ENCODE peak calls at places on chromosome 1, in eight cellular contexts. E, G, Q, Y, I, C, O and M are unnamed samples.
A peak's percentile ranks its signal among the peaks of the same experiment; 100 is the strongest.

GRCh38 chr1:209769956-209770355 is 14.1 kb downstream of the TRAF3IP3 start:
- DNase-seq in Y (no peak), G (no peak), Q (no peak), C (peak; percentile 19), O (no peak), I (peak; percentile 36), E (no peak), M (no peak)

GRCh38 chr1:230982698-230983097 is 3.8 kb downstream of the ARV1 start:
- DNase-seq in Y (no peak), C (peak; percentile 67), I (no peak), G (no peak), Q (peak; percentile 63), O (peak; percentile 72), E (no peak), M (no peak)

GRCh38 chr1:116314305-116314919 is 58.6 kb upstream of the ATP1A1 start:
- DNase-seq in E (peak; percentile 62), G (no peak), O (peak; percentile 21), C (no peak), Q (no peak), Y (no peak), I (no peak), M (no peak)

GRCh38 chr1:39500862-39501389 is 9.5 kb downstream of the BMP8A start:
- DNase-seq in O (no peak), Q (no peak), I (no peak), E (no peak), C (no peak), Y (no peak), G (no peak), M (no peak)

GRCh38 chr1:206693029-206693428 is 8.3 kb downstream of the MAPKAPK2 start:
- DNase-seq in O (peak; percentile 87), Q (peak; percentile 84), I (no peak), C (peak; percentile 91), G (peak; percentile 72), Y (peak; percentile 39), E (peak; percentile 70), M (no peak)

GRCh38 chr1:48208652-48209051 is 13.9 kb upstream of the SLC5A9 start:
- DNase-seq in C (no peak), E (no peak), I (no peak), Y (no peak), Q (no peak), O (no peak), G (no peak), M (no peak)

GRCh38 chr1:54649130-54649898 is 7.7 kb downstream of the MROH7 start:
- DNase-seq in C (no peak), I (no peak), Q (no peak), G (no peak), O (no peak), Y (no peak), E (no peak), M (no peak)

GRCh38 chr1:3501856-3502665 is 47.6 kb downstream of the ARHGEF16 start:
- DNase-seq in C (peak; percentile 42), O (peak; percentile 59), I (peak; percentile 27), Y (peak; percentile 50), G (no peak), E (peak; percentile 42), Q (peak; percentile 39), M (no peak)

GRCh38 chr1:55592122-55592521 is 377.0 kb upstream of the USP24 start:
- DNase-seq in G (no peak), I (no peak), Y (no peak), Q (no peak), E (no peak), O (no peak), C (no peak), M (no peak)

GRCh38 chr1:22026924-22027289 is 25.4 kb downstream of the CELA3A start:
- DNase-seq in I (no peak), C (no peak), Q (no peak), O (no peak), Y (no peak), G (no peak), E (no peak), M (no peak)

GRCh38 chr1:209405183-209405823 is 178.2 kb upstream of the CAMK1G start:
- DNase-seq in Y (no peak), C (peak; percentile 89), Q (peak; percentile 51), E (no peak), O (peak; percentile 59), I (peak; percentile 7), G (no peak), M (no peak)

GRCh38 chr1:118074101-118074500 is 110.9 kb downstream of the SPAG17 start:
- DNase-seq in G (no peak), Q (no peak), O (peak; percentile 8), E (no peak), C (peak; percentile 32), I (no peak), Y (no peak), M (peak; percentile 10)

GRCh38 chr1:219227731-219228419 is 54.2 kb downstream of the LYPLAL1 start:
- DNase-seq in O (no peak), I (no peak), G (no peak), E (no peak), C (no peak), Q (no peak), Y (no peak), M (no peak)

GRCh38 chr1:162548170-162548569 is 13.4 kb upstream of the UAP1 start:
- DNase-seq in Y (peak; percentile 66), C (peak; percentile 64), O (peak; percentile 88), Q (peak; percentile 41), G (no peak), I (no peak), E (no peak), M (peak; percentile 84)

DNA sequence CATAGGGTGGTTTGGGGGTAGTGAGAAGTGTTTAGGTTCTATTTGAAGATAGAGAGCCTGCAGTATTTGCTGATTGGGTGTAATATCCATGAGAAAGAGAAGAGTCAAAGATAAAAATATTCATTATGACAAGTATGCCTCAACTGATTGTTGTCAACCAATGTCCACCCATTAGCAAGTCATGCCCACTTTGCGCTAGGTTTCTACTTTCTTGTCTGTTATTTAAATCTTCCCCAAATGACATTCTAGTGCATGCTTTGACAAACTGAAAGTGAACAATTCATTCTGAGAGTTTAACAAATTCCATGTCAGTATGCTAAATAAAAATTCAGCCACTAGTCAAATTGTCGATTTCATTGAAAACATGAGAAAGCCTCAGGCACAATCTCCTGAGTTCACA is 3.7 kb upstream of the XCL1 start:
- DNase-seq in G (no peak), C (no peak), I (no peak), Q (no peak), O (no peak), Y (no peak), E (no peak), M (no peak)
- TF ChIP-seq CTCF in G (no peak), C (no peak), I (no peak), Q (no peak), O (no peak), Y (no peak), E (no peak), M (no peak)

GRCh38 chr1:150971583-150972416 is 2.8 kb downstream of the CERS2 start:
- DNase-seq in O (peak; percentile 66), C (no peak), E (peak; percentile 41), Y (no peak), I (peak; percentile 50), Q (no peak), G (no peak), M (no peak)
- TF ChIP-seq CTCF in O (peak; percentile 6), C (no peak), E (no peak), Y (no peak), I (peak; percentile 31), Q (peak; percentile 61), G (no peak), M (peak; percentile 7)

DNA sequence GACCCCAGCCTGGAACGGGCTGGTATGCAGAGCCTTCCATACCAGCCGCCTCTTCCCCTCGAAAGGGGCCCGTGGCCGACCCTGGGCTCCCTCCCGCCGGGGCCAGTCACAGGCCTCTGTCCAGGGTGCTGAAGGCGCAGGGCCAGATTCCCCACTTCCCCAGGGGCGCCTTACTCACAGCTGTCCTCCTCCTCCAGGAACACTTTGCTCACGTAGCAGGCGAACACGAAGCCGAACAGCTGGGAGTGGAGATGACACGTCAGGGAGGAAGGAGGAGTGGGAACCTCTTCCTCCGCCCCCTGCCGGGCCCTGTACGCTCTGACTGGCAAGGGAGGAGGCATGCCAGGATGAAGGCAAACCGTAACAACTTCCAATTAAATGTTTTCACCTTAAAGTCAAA is 57.3 kb downstream of the NKAIN1 start:
- DNase-seq in E (peak; percentile 70), Q (peak; percentile 93), G (peak; percentile 40), I (peak; percentile 54), Y (peak; percentile 64), O (peak; percentile 97), C (peak; percentile 90), M (peak; percentile 51)
- TF ChIP-seq CTCF in E (no peak), Q (peak; percentile 74), G (no peak), I (no peak), Y (peak; percentile 12), O (peak; percentile 50), C (peak; percentile 50), M (peak; percentile 60)

GRCh38 chr1:232600430-232601258 is 29.3 kb downstream of the SIPA1L2 start:
- DNase-seq in I (no peak), E (no peak), Q (no peak), Y (no peak), C (peak; percentile 71), G (no peak), O (no peak), M (no peak)
- TF ChIP-seq CTCF in I (no peak), E (no peak), Q (no peak), Y (no peak), C (no peak), G (no peak), O (no peak), M (no peak)

GRCh38 chr1:173295391-173295790 is 88.3 kb upstream of the TNFSF4 start:
- DNase-seq in Y (no peak), O (no peak), E (no peak), I (no peak), Q (peak; percentile 2), C (peak; percentile 41), G (no peak), M (no peak)
- TF ChIP-seq CTCF in Y (no peak), O (no peak), E (no peak), I (no peak), Q (no peak), C (no peak), G (no peak), M (no peak)

DNA sequence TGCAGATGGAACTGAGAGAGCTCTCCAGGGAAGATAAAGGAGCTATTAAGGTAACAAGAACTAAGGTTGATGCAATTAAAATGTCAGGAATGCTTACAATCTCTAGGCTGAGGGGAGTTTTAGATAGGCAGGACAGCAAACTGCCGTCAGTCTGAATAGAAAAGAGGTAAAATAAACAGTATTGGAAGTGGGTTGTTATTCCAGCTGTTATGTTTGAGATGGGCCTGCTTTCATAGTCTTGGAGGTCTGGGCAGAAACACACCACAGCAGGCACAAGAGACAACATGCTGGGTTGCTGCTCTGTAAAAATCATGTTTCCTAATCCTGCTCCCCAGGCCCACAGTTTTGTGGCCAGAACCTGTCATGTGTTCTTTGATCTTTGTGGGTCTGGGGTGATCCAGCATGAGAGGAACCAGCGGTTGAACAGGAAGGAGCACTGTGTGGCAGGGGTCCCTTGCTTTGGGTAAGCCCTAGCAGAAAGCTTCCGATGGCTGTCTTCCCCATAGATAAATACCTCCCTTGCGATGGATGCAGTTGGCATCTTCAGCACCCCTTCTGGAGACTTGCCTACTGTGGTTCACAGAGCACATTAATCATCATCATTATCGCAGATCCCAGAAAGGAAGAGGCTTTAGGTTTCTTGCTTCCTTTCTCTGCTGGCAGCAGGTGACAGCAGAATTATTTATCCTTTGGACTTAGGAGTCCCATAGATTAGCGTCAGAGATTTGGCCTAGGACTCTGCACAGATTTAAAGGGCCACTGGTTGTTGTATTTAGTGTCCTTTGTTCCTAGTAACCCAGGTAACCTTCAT is 97.1 kb downstream of the AK5 start:
- DNase-seq in Q (no peak), I (no peak), Y (no peak), G (no peak), C (peak; percentile 59), E (no peak), O (peak; percentile 27), M (no peak)
- TF ChIP-seq CTCF in Q (no peak), I (no peak), Y (no peak), G (no peak), C (no peak), E (no peak), O (no peak), M (no peak)

GRCh38 chr1:153990468-153991150 is at the start of gene RPS27:
- DNase-seq in E (peak; percentile 97), Y (peak; percentile 95), O (peak; percentile 98), Q (peak; percentile 98), I (peak; percentile 93), C (peak; percentile 97), G (peak; percentile 91), M (peak; percentile 86)
- TF ChIP-seq CTCF in E (no peak), Y (peak; percentile 31), O (no peak), Q (no peak), I (no peak), C (no peak), G (no peak), M (no peak)